ENCODE peak calls at places on chromosome 13, in four cellular contexts. D is H1, X is HCT116, P is HepG2. Y is an unnamed sample.

GRCh38 chr13:82688400-82688999 is 1193.8 kb downstream of the SLITRK1 start:
- DNase-seq in D (no peak), X (no peak), P (no peak), Y (peak)

GRCh38 chr13:93603043-93603442 is 376.4 kb downstream of the GPC6 start:
- DNase-seq in D (no peak), X (no peak), P (no peak), Y (no peak)

GRCh38 chr13:19587635-19588300 is 26.4 kb upstream of the TPTE2 start:
- DNase-seq in D (no peak), X (peak), P (peak), Y (peak)

GRCh38 chr13:30463820-30464495 is 1.8 kb downstream of the HMGB1 start:
- DNase-seq in D (no peak), X (no peak), P (peak), Y (peak)

GRCh38 chr13:27293873-27294515 is 23.4 kb downstream of the RASL11A start:
- DNase-seq in D (no peak), X (no peak), P (no peak), Y (no peak)

GRCh38 chr13:75749407-75749806 is 113.3 kb downstream of the LMO7 start:
- DNase-seq in D (no peak), X (no peak), P (no peak), Y (peak)

GRCh38 chr13:110070046-110070445 is 236.9 kb downstream of the COL4A1 start:
- DNase-seq in D (no peak), X (no peak), P (no peak), Y (no peak)

GRCh38 chr13:110525328-110526319 is 35.9 kb downstream of the RAB20 start:
- DNase-seq in D (no peak), X (no peak), P (no peak), Y (no peak)

GRCh38 chr13:76812971-76813691 is 73.1 kb downstream of the KCTD12 start:
- DNase-seq in D (no peak), X (no peak), P (no peak), Y (no peak)

GRCh38 chr13:76972430-76972829 is 19.5 kb upstream of the CLN5 start:
- DNase-seq in D (no peak), X (no peak), P (no peak), Y (no peak)

GRCh38 chr13:94435604-94436226 is 43.8 kb downstream of the DCT start:
- DNase-seq in D (no peak), X (peak), P (peak), Y (peak)

GRCh38 chr13:38262211-38262610 is 87.4 kb upstream of the UFM1 start:
- DNase-seq in D (no peak), X (no peak), P (no peak), Y (no peak)

GRCh38 chr13:108182652-108183051 is 32.7 kb downstream of the LIG4 start:
- DNase-seq in D (no peak), X (no peak), P (no peak), Y (no peak)

GRCh38 chr13:20044086-20044485 is 85.6 kb downstream of the ZMYM2 start:
- DNase-seq in D (no peak), X (no peak), P (no peak), Y (no peak)

GRCh38 chr13:58955546-58956385 is 1208.0 kb downstream of the DIAPH3 start:
- DNase-seq in D (no peak), X (no peak), P (no peak), Y (no peak)

GRCh38 chr13:21736926-21737325 is 66.1 kb downstream of the FGF9 start:
- DNase-seq in D (no peak), X (no peak), P (no peak), Y (no peak)

GRCh38 chr13:30841161-30841560 is 64.9 kb upstream of the MEDAG start:
- DNase-seq in D (no peak), X (no peak), P (no peak), Y (no peak)

GRCh38 chr13:112911285-112911701 is 57.7 kb upstream of the MCF2L start:
- DNase-seq in D (no peak), X (no peak), P (no peak), Y (no peak)

GRCh38 chr13:97976551-97977375 is 23.3 kb downstream of the IPO5 start:
- DNase-seq in D (peak), X (no peak), P (no peak), Y (no peak)

GRCh38 chr13:79405831-79406596 is at the start of gene RBM26:
- DNase-seq in D (peak), X (peak), P (peak), Y (peak)
- TF ChIP-seq POLR2A in D (peak), X (no peak), P (peak), Y (peak)

GRCh38 chr13:48859168-48860105 is 116.3 kb upstream of the FNDC3A start:
- DNase-seq in D (no peak), X (no peak), P (no peak), Y (peak)
- TF ChIP-seq MAX in D (no peak), X (no peak), P (no peak), Y (no peak)

DNA sequence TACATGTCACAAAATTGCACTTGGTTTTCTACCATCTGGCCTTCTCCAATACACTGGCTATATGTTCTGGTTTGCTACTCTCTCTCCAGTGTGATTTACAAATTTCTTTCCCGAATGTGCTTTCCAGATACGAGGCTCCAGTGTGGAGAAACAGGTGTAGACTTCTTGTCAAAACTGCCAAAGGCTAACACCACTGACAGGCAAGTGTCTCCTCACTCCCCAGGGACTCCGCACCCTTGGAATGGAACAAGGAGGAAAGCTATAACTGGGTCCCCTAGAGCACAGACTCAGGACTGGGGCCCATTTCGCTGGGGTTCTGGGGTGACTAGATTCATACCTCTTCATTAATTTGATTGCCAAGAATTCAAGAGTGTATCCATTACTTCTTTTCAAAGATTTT is 161.8 kb downstream of the FOXO1 start:
- DNase-seq in D (peak), X (no peak), P (no peak), Y (no peak)
- TF ChIP-seq CTCF in D (no peak), X (no peak), P (no peak), Y (no peak)

GRCh38 chr13:44694842-44695241 is 118.7 kb upstream of the TSC22D1 start:
- DNase-seq in D (no peak), X (no peak), P (no peak), Y (no peak)

GRCh38 chr13:44692173-44692713 is 116.1 kb upstream of the TSC22D1 start:
- DNase-seq in D (no peak), X (peak), P (no peak), Y (peak)

GRCh38 chr13:44690376-44690775 is 114.2 kb upstream of the TSC22D1 start:
- DNase-seq in D (no peak), X (no peak), P (no peak), Y (no peak)

GRCh38 chr13:44695520-44695919 is 119.4 kb upstream of the TSC22D1 start:
- DNase-seq in D (no peak), X (no peak), P (no peak), Y (no peak)

GRCh38 chr13:44693156-44693826 is 117.2 kb upstream of the TSC22D1 start:
- DNase-seq in D (no peak), X (no peak), P (no peak), Y (no peak)
- TF ChIP-seq POLR2A in D (no peak), X (no peak), P (no peak), Y (no peak)

DNA sequence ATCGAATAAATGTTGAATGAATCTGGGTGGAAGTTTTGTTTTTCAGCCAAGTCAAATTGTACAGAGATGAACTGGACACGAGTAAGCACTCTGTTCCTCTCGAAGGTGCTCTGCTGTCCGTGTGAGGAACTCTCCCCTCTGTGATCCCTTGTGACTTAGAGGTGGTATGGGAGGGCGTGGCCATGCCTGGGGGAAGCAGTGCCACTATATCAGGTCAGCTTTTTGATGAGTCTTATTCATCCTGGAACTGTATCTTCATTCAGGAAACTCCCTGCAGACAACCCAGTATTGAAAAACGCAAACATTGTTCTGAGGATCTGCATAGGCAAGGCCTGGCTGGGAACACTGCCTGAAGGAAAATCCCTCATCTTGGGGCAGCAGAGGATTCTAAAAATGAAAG is 45.7 kb upstream of the FLT1 start:
- DNase-seq in D (no peak), X (no peak), P (no peak), Y (no peak)
- TF ChIP-seq MAX in D (no peak), X (no peak), P (no peak), Y (no peak)

DNA sequence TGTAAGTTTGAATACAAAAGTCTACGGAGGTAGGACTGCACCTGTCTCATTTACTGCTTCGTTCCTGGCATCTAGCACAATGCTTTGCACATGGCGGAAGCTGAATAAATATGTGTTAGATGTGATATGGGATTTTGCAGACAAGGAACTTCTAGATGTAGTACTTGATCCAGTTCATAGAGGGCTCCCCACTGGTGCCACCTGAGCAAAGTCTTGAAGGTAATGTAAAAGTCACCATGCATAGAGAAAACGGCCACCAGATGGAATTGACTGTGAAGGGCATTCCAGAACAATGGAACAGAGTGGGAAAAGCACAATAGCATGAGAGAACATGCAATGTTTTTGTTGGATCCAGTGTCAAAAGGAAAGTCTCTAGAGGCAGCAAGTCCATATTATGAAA is 209.3 kb downstream of the HS6ST3 start:
- DNase-seq in D (no peak), X (no peak), P (peak), Y (no peak)
- TF ChIP-seq CTCF in D (peak), X (no peak), P (no peak), Y (no peak)

Y was measured in NB4.